ENCODE peak calls at places on chromosomes 2 and 18, in ten cellular contexts. J is left ventricle myocardium inferior, S is fibroblast of lung, Z is heart left ventricle, U is cardiac muscle cell, E is left lung, R is trophoblast cell, O is adrenal gland, V is spleen, T is dorsolateral prefrontal cortex. M is an unnamed sample.

GRCh38 chr2:202249864-202250263 is 11.5 kb upstream of the SUMO1 start:
- DNase-seq in J (no peak), U (no peak), R (no peak), T (no peak), V (no peak), O (no peak), Z (no peak), E (no peak), S (peak), M (no peak)

GRCh38 chr18:59697236-59697932 is at the start of gene CCBE1:
- DNase-seq in V (no peak), O (peak), Z (peak), U (peak), R (peak), S (peak), E (peak), T (peak), J (peak), M (peak)

GRCh38 chr2:152383702-152384101 is 48.7 kb downstream of the FMNL2 start:
- DNase-seq in T (no peak), Z (no peak), O (no peak), V (no peak), R (no peak), J (no peak), U (no peak), E (no peak), S (no peak), M (no peak)

GRCh38 chr2:75556679-75557366 is 3.9 kb downstream of the EVA1A start:
- DNase-seq in V (no peak), O (no peak), J (no peak), T (no peak), R (no peak), U (no peak), E (no peak), Z (no peak), S (peak), M (no peak)

GRCh38 chr2:165839610-165840009 is 45.6 kb upstream of the GALNT3 start:
- DNase-seq in R (peak), S (peak), T (no peak), O (no peak), V (no peak), Z (no peak), U (no peak), E (no peak), J (no peak), M (no peak)

GRCh38 chr2:238439093-238439849 is 12.5 kb downstream of the ASB1 start:
- DNase-seq in R (peak), E (no peak), Z (no peak), S (peak), O (no peak), U (no peak), T (no peak), J (no peak), V (no peak), M (no peak)

GRCh38 chr2:38239452-38239851 is 137.6 kb downstream of the ATL2 start:
- DNase-seq in E (no peak), V (no peak), S (peak), T (no peak), Z (no peak), U (no peak), R (no peak), J (no peak), O (no peak), M (no peak)

GRCh38 chr2:28338046-28338753 is 54.5 kb upstream of the FOSL2 start:
- DNase-seq in V (peak), R (peak), J (peak), O (peak), U (peak), Z (peak), E (no peak), S (peak), T (no peak), M (no peak)

GRCh38 chr2:46025081-46025480 is 272.1 kb upstream of the EPAS1 start:
- DNase-seq in R (no peak), U (no peak), J (no peak), Z (no peak), E (no peak), S (no peak), V (no peak), T (no peak), O (no peak), M (no peak)

GRCh38 chr2:14492920-14493503 is 139.5 kb upstream of the LRATD1 start:
- DNase-seq in J (no peak), V (no peak), T (no peak), S (peak), R (peak), O (no peak), E (no peak), U (no peak), Z (no peak), M (no peak)

GRCh38 chr18:10927290-10927979 is 221.9 kb downstream of the PIEZO2 start:
- DNase-seq in E (peak), Z (peak), T (no peak), U (no peak), S (peak), V (no peak), O (peak), R (peak), J (no peak), M (no peak)

DNA sequence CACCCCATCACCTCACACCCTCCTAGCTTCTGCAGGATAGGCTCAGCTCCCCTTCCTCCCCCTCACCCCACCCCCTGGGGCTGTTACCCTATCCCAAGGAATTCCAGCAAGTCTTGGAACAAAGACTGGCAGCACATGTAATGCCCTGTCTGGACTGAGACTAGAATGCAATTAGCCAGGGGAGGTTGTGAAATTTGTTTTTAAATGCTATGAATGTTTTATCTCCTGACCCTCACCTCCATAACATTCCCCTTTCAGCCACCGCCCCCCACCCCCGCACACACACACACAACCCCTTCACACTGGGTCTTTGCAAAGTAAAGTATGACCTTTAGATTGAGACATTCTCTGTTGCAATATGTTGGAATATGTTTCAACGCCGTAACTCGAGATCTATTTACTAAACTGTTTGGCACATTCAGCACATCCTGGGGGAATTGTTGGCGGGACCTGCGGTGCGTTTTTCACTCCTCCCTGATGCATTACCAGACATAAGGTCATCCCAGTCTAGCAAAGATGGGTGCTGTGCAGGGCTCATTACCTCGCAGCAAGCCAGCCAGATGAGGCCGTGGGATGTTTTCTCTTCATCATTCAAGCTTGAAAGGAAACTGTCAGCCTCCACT is 290.7 kb upstream of the SLC14A2 start:
- DNase-seq in R (no peak), E (no peak), Z (no peak), U (no peak), S (peak), O (peak), J (peak), V (no peak), T (no peak), M (no peak)
- H3K27ac ChIP-seq in R (peak), E (peak), Z (no peak), U (no peak), S (no peak), O (peak), J (peak), V (no peak), T (no peak), M (no peak)

GRCh38 chr2:31384771-31385276 is 29.7 kb downstream of the XDH start:
- DNase-seq in J (no peak), U (no peak), T (no peak), R (peak), S (peak), Z (no peak), V (no peak), O (no peak), E (no peak), M (no peak)

GRCh38 chr2:31381601-31382000 is 32.9 kb downstream of the XDH start:
- DNase-seq in T (no peak), E (no peak), U (no peak), Z (no peak), R (peak), S (no peak), V (no peak), O (no peak), J (no peak), M (no peak)

GRCh38 chr2:31384351-31384750 is 30.2 kb downstream of the XDH start:
- DNase-seq in O (no peak), U (no peak), J (no peak), T (no peak), E (no peak), S (peak), Z (no peak), R (no peak), V (no peak), M (no peak)

GRCh38 chr2:31383471-31384153 is 30.9 kb downstream of the XDH start:
- DNase-seq in S (peak), O (no peak), E (no peak), J (no peak), T (no peak), R (no peak), V (no peak), U (no peak), Z (no peak), M (no peak)

DNA sequence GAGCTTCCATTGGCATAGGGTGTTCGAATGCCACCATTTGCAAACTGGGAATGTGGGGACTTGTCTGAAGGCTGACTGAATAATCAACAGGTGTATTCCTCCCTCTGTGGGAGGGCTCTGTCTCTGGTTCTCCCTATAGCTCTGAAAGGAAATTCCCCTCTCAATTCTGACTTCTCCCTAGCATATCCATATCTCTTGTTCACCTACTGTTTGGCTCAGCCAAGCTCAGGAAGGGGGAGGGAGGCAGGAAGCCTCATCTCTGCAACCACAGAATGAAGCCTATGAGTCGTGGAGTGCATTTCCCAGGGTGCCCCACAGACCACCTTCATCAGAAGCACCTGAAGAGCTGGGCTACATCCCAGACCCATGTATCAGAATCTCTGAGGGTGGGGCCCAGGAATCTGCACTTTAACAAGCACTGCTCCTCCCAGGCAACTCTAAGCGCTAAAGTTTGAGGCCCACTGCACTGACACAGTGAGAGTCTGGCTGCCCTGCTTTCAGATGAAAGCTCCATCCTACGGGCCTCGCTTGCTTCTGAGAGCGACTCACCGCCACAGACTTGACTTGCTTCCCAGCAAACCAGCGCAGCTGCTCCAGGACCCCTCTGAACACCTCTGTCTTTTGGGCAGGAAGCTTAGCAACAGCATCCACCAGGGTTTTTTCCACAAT is 32.0 kb downstream of the XDH start:
- DNase-seq in V (no peak), O (no peak), J (no peak), R (no peak), Z (no peak), S (peak), T (no peak), U (no peak), E (no peak), M (no peak)
- H3K27ac ChIP-seq in V (no peak), O (no peak), J (no peak), R (no peak), Z (no peak), S (peak), T (no peak), U (no peak), E (no peak), M (no peak)

GRCh38 chr18:63981719-63982118 is 11.8 kb downstream of the SERPINB8 start:
- DNase-seq in S (no peak), Z (no peak), J (no peak), V (no peak), T (no peak), U (no peak), O (no peak), E (no peak), R (peak), M (no peak)

GRCh38 chr18:63980027-63980426 is 10.1 kb downstream of the SERPINB8 start:
- DNase-seq in V (no peak), R (no peak), Z (no peak), T (no peak), S (no peak), E (no peak), O (no peak), J (no peak), U (no peak), M (no peak)

GRCh38 chr18:63980896-63981454 is 11.1 kb downstream of the SERPINB8 start:
- DNase-seq in S (no peak), J (no peak), Z (no peak), U (no peak), R (no peak), V (no peak), E (no peak), T (no peak), O (no peak), M (no peak)

GRCh38 chr18:63977040-63977439 is 7.2 kb downstream of the SERPINB8 start:
- DNase-seq in R (no peak), E (no peak), T (no peak), U (no peak), Z (no peak), J (no peak), V (no peak), S (no peak), O (no peak), M (no peak)

GRCh38 chr18:63979409-63979908 is 9.6 kb downstream of the SERPINB8 start:
- DNase-seq in U (peak), S (peak), T (no peak), V (no peak), Z (peak), O (peak), R (peak), E (no peak), J (no peak), M (no peak)
- H3K27ac ChIP-seq in U (no peak), S (peak), T (no peak), V (no peak), Z (no peak), O (peak), R (no peak), E (peak), J (peak), M (no peak)

GRCh38 chr2:229945975-229946374 is 23.7 kb downstream of the FBXO36 start:
- DNase-seq in Z (no peak), T (no peak), S (no peak), E (no peak), V (no peak), U (no peak), O (no peak), J (no peak), R (no peak), M (no peak)
- H3K27ac ChIP-seq in Z (no peak), T (no peak), S (no peak), E (no peak), V (no peak), U (no peak), O (no peak), J (no peak), R (no peak), M (no peak)

GRCh38 chr2:34705556-34706247 is 1106.6 kb upstream of the FAM98A start:
- DNase-seq in J (no peak), R (no peak), E (no peak), V (no peak), O (no peak), S (no peak), T (no peak), U (no peak), Z (no peak), M (no peak)
- H3K27ac ChIP-seq in J (no peak), R (no peak), E (no peak), V (no peak), O (no peak), S (no peak), T (no peak), U (no peak), Z (no peak), M (no peak)